ENCODE peak calls at places on chromosomes 16 and 17, in six cellular contexts. E is PC-3, D is body of pancreas, J is stomach, X is OCI-LY7, O is ovary. F is an unnamed sample.

GRCh38 chr16:86810062-86810461 is 231.7 kb downstream of the FOXL1 start:
- DNase-seq in D (no peak), J (no peak), O (no peak), X (no peak), E (no peak), F (no peak)

GRCh38 chr17:39485555-39485954 is 24.3 kb downstream of the CDK12 start:
- DNase-seq in O (no peak), X (no peak), J (no peak), D (no peak), E (peak), F (peak)

GRCh38 chr17:27518750-27519521 is 62.7 kb downstream of the KSR1 start:
- DNase-seq in O (no peak), J (no peak), E (no peak), X (no peak), D (no peak), F (peak)

GRCh38 chr17:3828151-3828851 is 17.7 kb downstream of the NCBP3 start:
- DNase-seq in E (no peak), X (no peak), D (no peak), O (no peak), J (peak), F (no peak)

GRCh38 chr16:85746431-85747227 is 4.3 kb downstream of the C16orf74 start:
- DNase-seq in E (peak), X (peak), D (no peak), O (no peak), J (no peak), F (peak)

GRCh38 chr16:66295191-66295590 is 71.3 kb upstream of the CDH5 start:
- DNase-seq in E (no peak), O (no peak), D (no peak), J (peak), X (no peak), F (no peak)

GRCh38 chr16:59878479-59878878 is 1144.4 kb upstream of the GOT2 start:
- DNase-seq in O (no peak), E (peak), D (no peak), X (no peak), J (peak), F (peak)

GRCh38 chr17:77208217-77208808 is 67.5 kb downstream of the SEC14L1 start:
- DNase-seq in E (no peak), X (no peak), O (no peak), J (peak), D (peak), F (no peak)

GRCh38 chr17:48219605-48220004 is 112.0 kb downstream of the SNX11 start:
- DNase-seq in D (no peak), E (no peak), J (no peak), X (no peak), O (no peak), F (no peak)

GRCh38 chr17:10875411-10875810 is 37.5 kb upstream of the PIRT start:
- DNase-seq in D (no peak), O (peak), J (no peak), E (peak), X (peak), F (no peak)

GRCh38 chr17:226773-227580 is 45.5 kb upstream of the DOC2B start:
- DNase-seq in O (no peak), E (no peak), D (no peak), X (no peak), J (no peak), F (no peak)

GRCh38 chr16:80804451-80805383 is at the start of gene CDYL2:
- DNase-seq in O (peak), D (peak), X (peak), E (peak), J (peak), F (peak)

GRCh38 chr17:81019563-81020442 is 15.1 kb upstream of the BAIAP2 start:
- DNase-seq in X (no peak), J (no peak), E (no peak), D (no peak), O (no peak), F (no peak)

GRCh38 chr16:75354170-75354569 is 79.1 kb downstream of the CFDP1 start:
- DNase-seq in O (no peak), J (no peak), D (no peak), X (no peak), E (no peak), F (no peak)

GRCh38 chr16:81071816-81072215 is 5.2 kb downstream of the C16orf46 start:
- DNase-seq in X (no peak), J (no peak), E (peak), D (no peak), O (no peak), F (peak)

GRCh38 chr16:17343028-17343427 is 127.7 kb downstream of the XYLT1 start:
- DNase-seq in E (no peak), X (no peak), O (no peak), J (no peak), D (no peak), F (no peak)

GRCh38 chr17:74639704-74640142 is 16.2 kb upstream of the CD300E start:
- DNase-seq in J (no peak), D (no peak), O (no peak), X (peak), E (no peak), F (no peak)

GRCh38 chr16:85211247-85211910 is 99.1 kb upstream of the CIBAR2 start:
- DNase-seq in X (no peak), D (no peak), J (no peak), O (peak), E (no peak), F (peak)

GRCh38 chr16:24075929-24076716 is 180.0 kb upstream of the CACNG3 start:
- DNase-seq in J (no peak), O (no peak), X (peak), E (peak), D (no peak), F (no peak)

GRCh38 chr17:61903251-61903650 is 24.5 kb downstream of the INTS2 start:
- DNase-seq in D (no peak), X (no peak), J (no peak), O (no peak), E (no peak), F (no peak)

GRCh38 chr16:25925466-25925865 is 233.7 kb downstream of the HS3ST4 start:
- DNase-seq in O (no peak), E (no peak), D (no peak), J (no peak), X (no peak), F (no peak)

GRCh38 chr16:24568392-24568791 is 29.0 kb downstream of the RBBP6 start:
- DNase-seq in X (no peak), D (no peak), J (no peak), E (peak), O (no peak), F (peak)

GRCh38 chr16:5071341-5071680 is 332 bp upstream of the ALG1 start:
- DNase-seq in D (no peak), E (no peak), J (no peak), O (no peak), X (no peak), F (no peak)

GRCh38 chr17:36463916-36464764 is 22.3 kb upstream of the ZNHIT3 start:
- DNase-seq in D (peak), O (peak), E (peak), X (no peak), J (peak), F (peak)

GRCh38 chr16:17313085-17313611 is 157.6 kb downstream of the XYLT1 start:
- DNase-seq in X (no peak), O (peak), J (no peak), D (peak), E (no peak), F (no peak)

GRCh38 chr17:3679186-3680126 is 10.8 kb downstream of the EMC6 start:
- DNase-seq in O (no peak), J (no peak), D (no peak), X (no peak), E (no peak), F (no peak)

GRCh38 chr16:3789375-3790067 is 72.2 kb upstream of the TRAP1 start:
- DNase-seq in J (no peak), D (no peak), E (no peak), X (no peak), O (no peak), F (no peak)

GRCh38 chr16:3791701-3792100 is 74.4 kb upstream of the TRAP1 start:
- DNase-seq in D (no peak), X (no peak), J (no peak), E (no peak), O (no peak), F (no peak)

GRCh38 chr16:3792472-3793012 is 75.2 kb upstream of the TRAP1 start:
- DNase-seq in X (no peak), J (no peak), E (no peak), D (no peak), O (no peak), F (no peak)

GRCh38 chr16:3797473-3797872 is 80.1 kb upstream of the TRAP1 start:
- DNase-seq in O (no peak), J (no peak), E (no peak), X (no peak), D (no peak), F (no peak)

GRCh38 chr16:3793161-3793576 is 75.8 kb upstream of the TRAP1 start:
- DNase-seq in X (no peak), D (no peak), J (no peak), O (peak), E (no peak), F (peak)
- TF ChIP-seq CTCF in X (no peak), D (no peak), J (no peak), O (no peak), E (no peak), F (peak)

GRCh38 chr16:88701541-88702363 is 4.5 kb downstream of the RNF166 start:
- DNase-seq in O (no peak), E (no peak), J (no peak), D (no peak), X (no peak), F (no peak)
- H3K4me3 ChIP-seq in O (no peak), E (no peak), J (peak), D (no peak), X (peak), F (no peak)

DNA sequence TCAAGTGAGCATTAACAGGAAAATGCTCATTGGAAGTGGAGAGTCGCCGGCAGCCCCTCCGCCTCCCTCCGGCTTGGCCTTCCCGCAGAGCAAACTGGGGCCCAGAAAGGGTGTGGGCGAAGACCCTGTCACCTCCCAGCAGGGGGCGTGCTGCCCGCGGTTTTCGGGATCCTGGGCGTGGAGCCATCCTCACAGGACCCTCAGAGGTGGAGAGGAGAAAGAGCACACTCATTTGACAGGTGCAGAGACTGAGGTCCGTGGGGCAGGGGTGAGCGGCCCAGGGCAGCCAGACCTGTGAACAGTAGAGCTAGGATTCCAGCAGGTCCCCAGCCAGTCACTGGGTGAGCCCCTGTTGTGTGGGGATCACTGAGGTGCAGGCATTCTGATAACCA is 1002.9 kb downstream of the KCNJ18 start:
- DNase-seq in X (no peak), D (no peak), J (no peak), E (no peak), O (no peak), F (no peak)
- TF ChIP-seq CTCF in X (peak), D (no peak), J (no peak), E (peak), O (no peak), F (no peak)

GRCh38 chr16:6484121-6484520 is 848.5 kb upstream of the RBFOX1 start:
- DNase-seq in E (no peak), J (no peak), X (no peak), D (no peak), O (no peak), F (no peak)
- H3K4me3 ChIP-seq in E (no peak), J (no peak), X (no peak), D (no peak), O (no peak), F (no peak)

GRCh38 chr17:44315760-44316731 is 7.6 kb downstream of the RUNDC3A start:
- DNase-seq in J (no peak), D (no peak), O (no peak), E (no peak), X (no peak), F (no peak)

GRCh38 chr17:44312396-44313104 is 4.1 kb downstream of the RUNDC3A start:
- DNase-seq in O (no peak), X (no peak), J (no peak), D (no peak), E (no peak), F (no peak)

GRCh38 chr17:44314869-44315661 is 6.7 kb downstream of the RUNDC3A start:
- DNase-seq in X (peak), J (peak), D (peak), O (no peak), E (peak), F (peak)

GRCh38 chr17:44314031-44314430 is 5.6 kb downstream of the RUNDC3A start:
- DNase-seq in E (no peak), O (no peak), X (no peak), J (no peak), D (no peak), F (no peak)

GRCh38 chr17:44314524-44314868 is 6.1 kb downstream of the RUNDC3A start:
- DNase-seq in E (no peak), J (no peak), X (no peak), O (no peak), D (no peak), F (no peak)
- TF ChIP-seq CTCF in E (no peak), J (no peak), X (no peak), O (no peak), D (no peak), F (no peak)

F was measured in epithelial cell of esophagus.